ENCODE peak calls at places on chromosomes 13 and 19, in seven cellular contexts. Z is neural progenitor cell, G is hepatocyte, O is GM23248, J is HCT116, L is PC-3, E is GM23338. R is an unnamed sample.

GRCh38 chr13:110560606-110561334 is 752 bp downstream of the RAB20 start:
- DNase-seq in Z (peak; percentile 72), G (peak; percentile 60), O (peak; percentile 54), J (no peak), L (peak; percentile 26), E (peak; percentile 69), R (peak; percentile 7)

GRCh38 chr13:47109028-47109427 is 212.2 kb upstream of the HTR2A start:
- DNase-seq in Z (no peak), G (no peak), O (no peak), J (no peak), L (peak; percentile 84), E (no peak), R (peak; percentile 21)

GRCh38 chr13:59099182-59099950 is 1064.4 kb downstream of the DIAPH3 start:
- DNase-seq in Z (peak; percentile 70), G (no peak), O (no peak), J (no peak), L (no peak), E (peak; percentile 2), R (no peak)

GRCh38 chr19:14683439-14683838 is 6.4 kb upstream of the ZNF333 start:
- DNase-seq in Z (no peak), G (no peak), O (no peak), J (no peak), L (no peak), E (no peak), R (no peak)

GRCh38 chr19:6579450-6580178 is 11.3 kb downstream of the CD70 start:
- DNase-seq in Z (no peak), G (no peak), O (no peak), J (no peak), L (no peak), E (no peak), R (no peak)

GRCh38 chr19:36081385-36081784 is 26.7 kb downstream of the WDR62 start:
- DNase-seq in Z (no peak), G (no peak), O (no peak), J (no peak), L (no peak), E (no peak), R (no peak)

GRCh38 chr13:34941436-34941834 is 635 bp upstream of the NBEA start:
- DNase-seq in Z (no peak), G (no peak), O (peak; percentile 5), J (no peak), L (no peak), E (no peak), R (peak; percentile 17)

GRCh38 chr19:51025809-51026553 is 435 bp downstream of the KLK11 start:
- DNase-seq in Z (no peak), G (no peak), O (no peak), J (no peak), L (no peak), E (no peak), R (no peak)

GRCh38 chr13:108618233-108618632 is 11.2 kb upstream of the MYO16 start:
- DNase-seq in Z (no peak), G (no peak), O (no peak), J (no peak), L (no peak), E (peak; percentile 8), R (no peak)

GRCh38 chr19:3981736-3982681 is 3.3 kb downstream of the EEF2 start:
- DNase-seq in Z (no peak), G (no peak), O (peak; percentile 36), J (no peak), L (no peak), E (no peak), R (no peak)

GRCh38 chr13:104318121-104318520 is 1251.9 kb upstream of the SLC10A2 start:
- DNase-seq in Z (peak; percentile 18), G (peak; percentile 46), O (no peak), J (peak; percentile 4), L (peak; percentile 38), E (peak; percentile 15), R (peak; percentile 11)

GRCh38 chr13:22053053-22053452 is 382.2 kb downstream of the FGF9 start:
- DNase-seq in Z (no peak), G (no peak), O (no peak), J (no peak), L (no peak), E (no peak), R (peak; percentile 22)

GRCh38 chr13:47133024-47133445 is 236.2 kb upstream of the HTR2A start:
- DNase-seq in Z (no peak), G (no peak), O (no peak), J (no peak), L (no peak), E (no peak), R (no peak)

GRCh38 chr19:48203227-48203793 is 32.8 kb downstream of the ZSWIM9 start:
- DNase-seq in Z (no peak), G (no peak), O (no peak), J (peak; percentile 24), L (no peak), E (no peak), R (peak; percentile 21)

GRCh38 chr19:27772059-27772458 is 1440.9 kb downstream of the UQCRFS1 start:
- DNase-seq in Z (no peak), G (no peak), O (no peak), J (no peak), L (no peak), E (no peak), R (no peak)
- TF ChIP-seq EZH2phosphoT487 in Z (no peak), G (no peak), O (no peak), J (no peak), L (no peak), E (no peak), R (no peak)

DNA sequence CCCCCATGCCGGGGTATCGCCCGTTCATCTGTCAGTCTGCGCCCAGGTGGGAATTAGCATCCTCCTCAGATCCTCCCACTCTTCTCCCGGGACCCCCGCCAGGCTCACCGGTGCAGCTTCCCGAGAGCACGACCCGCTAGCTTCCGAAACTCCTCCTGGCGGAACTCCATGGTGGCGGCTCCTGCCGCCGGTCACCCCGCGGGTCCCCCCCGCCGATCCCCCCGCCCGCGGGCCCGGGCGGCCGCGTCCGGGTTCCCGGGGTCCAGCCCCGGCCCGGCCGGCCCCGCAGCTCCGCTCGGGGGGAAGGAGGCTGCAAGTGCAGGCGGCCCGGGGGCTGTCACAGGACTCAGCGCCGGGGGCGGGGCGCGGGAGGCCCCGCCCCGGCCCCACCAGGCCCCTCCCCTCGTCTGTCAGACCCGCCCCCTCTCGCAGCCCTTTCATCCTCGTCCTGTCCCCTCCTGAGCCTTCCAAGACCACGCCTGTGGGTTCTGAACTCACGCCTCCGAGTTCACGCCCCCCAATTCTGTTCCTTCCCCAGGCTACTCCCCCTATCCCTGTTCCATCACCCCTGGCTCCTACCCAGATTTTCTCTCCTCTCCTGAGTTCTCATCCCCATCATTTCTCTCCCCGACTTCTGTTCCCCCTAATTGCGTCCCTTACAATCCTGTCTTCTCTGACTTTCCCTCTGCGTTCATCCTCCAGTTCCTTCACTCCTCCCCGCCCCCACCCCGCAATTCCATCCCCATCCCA is at the start of gene SLC17A7:
- DNase-seq in Z (peak; percentile 86), G (peak; percentile 59), O (peak; percentile 45), J (no peak), L (peak; percentile 40), E (peak; percentile 90), R (no peak)
- TF ChIP-seq EZH2 in Z (peak; percentile 5), G (no peak), O (no peak), J (no peak), L (no peak), E (no peak), R (no peak)

GRCh38 chr13:46106839-46107371 is 2.1 kb upstream of the CPB2 start:
- DNase-seq in Z (no peak), G (no peak), O (no peak), J (no peak), L (no peak), E (no peak), R (no peak)
- H2AFZ ChIP-seq in Z (no peak overlapping the region), G (no peak overlapping the region), O (no peak overlapping the region), J (peak overlapping the region; percentile 31), L (no peak overlapping the region), E (no peak overlapping the region), R (no peak overlapping the region)

GRCh38 chr19:54412877-54413276 is 2.4 kb upstream of the TTYH1 start:
- DNase-seq in Z (no peak), G (no peak), O (no peak), J (no peak), L (no peak), E (no peak), R (no peak)

GRCh38 chr19:54415901-54416621 is 797 bp downstream of the TTYH1 start:
- DNase-seq in Z (peak; percentile 19), G (no peak), O (no peak), J (no peak), L (no peak), E (no peak), R (no peak)

GRCh38 chr19:54414156-54414555 is 1.1 kb upstream of the TTYH1 start:
- DNase-seq in Z (no peak), G (no peak), O (no peak), J (no peak), L (no peak), E (no peak), R (no peak)

GRCh38 chr19:54416695-54417491 is 1.6 kb downstream of the TTYH1 start:
- DNase-seq in Z (peak; percentile 34), G (no peak), O (no peak), J (no peak), L (no peak), E (peak; percentile 46), R (no peak)

DNA sequence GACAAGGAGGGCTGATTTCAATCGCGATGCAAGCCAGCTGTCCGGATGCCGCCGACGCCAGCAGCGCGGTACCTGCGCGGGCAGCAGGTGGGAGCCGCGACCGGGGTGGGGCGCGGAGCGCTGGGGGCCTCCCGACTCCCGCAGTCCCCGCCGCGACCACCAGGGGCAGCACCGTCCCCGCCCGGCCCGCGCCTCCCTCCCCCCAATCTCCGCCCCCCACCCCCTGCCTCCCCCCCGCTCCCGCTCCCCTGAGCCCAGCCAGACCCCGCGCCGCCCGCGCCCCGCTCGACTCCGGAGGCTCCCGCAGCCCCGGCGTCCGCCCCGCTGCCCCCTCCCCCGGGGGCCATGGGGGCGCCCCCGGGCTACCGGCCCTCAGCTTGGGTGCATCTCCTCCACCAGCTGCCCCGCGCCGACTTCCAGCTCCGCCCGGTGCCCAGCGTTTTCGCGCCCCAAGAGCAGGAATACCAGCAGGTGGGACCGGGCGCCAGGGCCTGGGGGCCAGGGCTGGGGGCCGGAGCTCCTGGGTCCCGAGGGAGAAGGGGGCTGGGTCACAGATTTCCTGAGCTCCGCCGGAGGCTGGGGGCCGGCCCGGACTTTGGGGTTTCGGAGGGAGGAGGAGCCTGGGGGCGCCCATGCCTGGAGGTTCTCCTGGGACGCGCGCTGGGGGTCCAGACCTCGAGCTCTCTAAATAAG is at the start of gene TTYH1:
- DNase-seq in Z (peak; percentile 78), G (no peak), O (no peak), J (no peak), L (no peak), E (peak; percentile 66), R (no peak)
- TF ChIP-seq EZH2phosphoT487 in Z (no peak), G (no peak), O (no peak), J (no peak), L (no peak), E (no peak), R (no peak)